ENCODE peak calls at places on chromosomes 6 and 20, in four cellular contexts. K is fibroblast of pulmonary artery, G is hepatocyte, C is IMR-90. H is an unnamed sample.

GRCh38 chr20:34615477-34615876 is 57.0 kb downstream of the MAP1LC3A start:
- DNase-seq in K (peak), G (no peak), C (peak), H (peak)

GRCh38 chr20:3661060-3661820 is 2.0 kb downstream of the GFRA4 start:
- DNase-seq in K (no peak), G (no peak), C (no peak), H (no peak)

GRCh38 chr6:33988121-33989015 is 157.5 kb downstream of the GRM4 start:
- DNase-seq in K (no peak), C (no peak), G (peak), H (no peak)

GRCh38 chr6:132937466-132937906 is 123.1 kb downstream of the RPS12 start:
- DNase-seq in K (peak), C (peak), G (peak), H (peak)

GRCh38 chr6:155530219-155530834 is 74.7 kb upstream of the NOX3 start:
- DNase-seq in K (peak), C (peak), G (peak), H (peak)

GRCh38 chr6:22079788-22080187 is 217.0 kb downstream of the PRL start:
- DNase-seq in K (peak), C (peak), G (no peak), H (peak)

GRCh38 chr6:20447581-20448132 is 46.0 kb downstream of the E2F3 start:
- DNase-seq in C (peak), G (no peak), K (peak), H (no peak)

GRCh38 chr6:148203970-148204369 is 138.7 kb upstream of the SASH1 start:
- DNase-seq in G (no peak), K (peak), C (peak), H (peak)

GRCh38 chr6:10276888-10277287 is 138.0 kb downstream of the TFAP2A start:
- DNase-seq in K (no peak), C (no peak), G (no peak), H (no peak)

GRCh38 chr6:39416026-39416425 is 93.5 kb upstream of the KCNK16 start:
- DNase-seq in G (no peak), C (no peak), K (no peak), H (no peak)

GRCh38 chr6:27241443-27241842 is 6.1 kb upstream of the PRSS16 start:
- DNase-seq in G (no peak), K (no peak), C (no peak), H (no peak)

GRCh38 chr20:23120936-23121765 is 35.0 kb upstream of the CD93 start:
- DNase-seq in G (no peak), C (no peak), K (no peak), H (no peak)

GRCh38 chr20:11850901-11851300 is 66.8 kb upstream of the BTBD3 start:
- DNase-seq in K (no peak), G (no peak), C (peak), H (peak)

GRCh38 chr6:36933102-36933501 is 21.4 kb upstream of the PI16 start:
- DNase-seq in G (no peak), C (peak), K (peak), H (no peak)

GRCh38 chr6:138115191-138115590 is 8.0 kb upstream of the PERP start:
- DNase-seq in G (no peak), K (no peak), C (no peak), H (no peak)

GRCh38 chr6:10429638-10430427 is 15.0 kb upstream of the TFAP2A start:
- DNase-seq in K (peak), C (peak), G (peak), H (no peak)

GRCh38 chr6:135030532-135031178 is 24.0 kb downstream of the HBS1L start:
- DNase-seq in K (peak), G (no peak), C (peak), H (no peak)

GRCh38 chr6:37369321-37370196 is 15.8 kb downstream of the RNF8 start:
- DNase-seq in G (no peak), K (peak), C (peak), H (peak)

GRCh38 chr6:391559-392440 is at the start of gene IRF4:
- DNase-seq in G (no peak), C (no peak), K (no peak), H (no peak)

GRCh38 chr6:78308025-78308424 is 559.3 kb upstream of the IRAK1BP1 start:
- DNase-seq in G (no peak), K (no peak), C (no peak), H (no peak)

GRCh38 chr6:129475477-129476247 is 234.3 kb downstream of the ARHGAP18 start:
- DNase-seq in G (no peak), C (peak), K (no peak), H (no peak)

GRCh38 chr20:2149507-2149906 is 47.9 kb downstream of the STK35 start:
- DNase-seq in C (peak), G (no peak), K (peak), H (no peak)

GRCh38 chr6:10719386-10720228 is 3.3 kb upstream of the TMEM14C start:
- DNase-seq in G (no peak), K (no peak), C (no peak), H (peak)

GRCh38 chr6:41177287-41177686 is 14.4 kb upstream of the TREM2 start:
- DNase-seq in K (no peak), G (no peak), C (no peak), H (no peak)

GRCh38 chr6:52415917-52416628 is 4.1 kb upstream of the EFHC1 start:
- DNase-seq in G (no peak), C (peak), K (peak), H (no peak)

GRCh38 chr6:128302942-128303341 is 217.5 kb downstream of the PTPRK start:
- DNase-seq in G (no peak), C (no peak), K (no peak), H (no peak)

GRCh38 chr6:31702819-31703716 is at the start of gene ABHD16A:
- DNase-seq in C (peak), G (peak), K (peak), H (peak)

GRCh38 chr6:43355862-43356590 is 13.4 kb downstream of the ZNF318 start:
- DNase-seq in K (peak), C (peak), G (peak), H (no peak)

GRCh38 chr6:120648713-120649112 is 685.6 kb downstream of the TBC1D32 start:
- DNase-seq in K (no peak), C (no peak), G (no peak), H (no peak)

GRCh38 chr20:47713163-47713562 is 72.1 kb downstream of the SULF2 start:
- DNase-seq in K (no peak), C (no peak), G (no peak), H (no peak)

GRCh38 chr6:122374307-122374706 is 25.1 kb upstream of the HSF2 start:
- DNase-seq in G (no peak), K (no peak), C (no peak), H (no peak)

GRCh38 chr6:122376246-122376645 is 23.2 kb upstream of the HSF2 start:
- DNase-seq in K (no peak), G (no peak), C (no peak), H (no peak)

DNA sequence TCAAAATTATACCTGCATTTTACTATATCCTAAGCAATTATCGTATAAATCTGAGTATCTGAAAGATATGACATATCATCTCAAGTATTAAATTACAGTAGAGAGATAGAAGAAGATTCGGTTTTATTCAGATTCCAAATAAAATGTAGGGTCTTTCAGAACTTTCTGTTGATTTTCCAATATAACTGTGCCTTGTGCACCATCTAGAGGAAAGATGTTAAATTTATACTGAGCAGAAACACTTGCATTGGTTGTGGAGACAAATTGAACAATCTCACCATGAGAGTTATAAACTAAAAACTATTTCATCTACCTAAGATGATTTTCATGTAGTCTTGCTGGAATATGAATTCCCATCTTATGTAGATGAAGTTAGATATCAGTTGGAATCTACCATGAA is 26.8 kb upstream of the HSF2 start:
- DNase-seq in C (peak), K (peak), G (no peak), H (peak)
- TF ChIP-seq CTCF in C (peak), K (peak), G (peak), H (peak)

GRCh38 chr20:19662638-19662995 is 95.4 kb upstream of the RIN2 start:
- DNase-seq in G (no peak), K (no peak), C (no peak), H (no peak)

GRCh38 chr20:19673575-19673974 is 84.5 kb upstream of the RIN2 start:
- DNase-seq in K (no peak), G (no peak), C (no peak), H (no peak)

GRCh38 chr20:19670829-19671228 is 87.2 kb upstream of the RIN2 start:
- DNase-seq in K (no peak), G (no peak), C (no peak), H (no peak)

GRCh38 chr20:19672498-19672897 is 85.6 kb upstream of the RIN2 start:
- DNase-seq in K (no peak), C (no peak), G (no peak), H (no peak)

DNA sequence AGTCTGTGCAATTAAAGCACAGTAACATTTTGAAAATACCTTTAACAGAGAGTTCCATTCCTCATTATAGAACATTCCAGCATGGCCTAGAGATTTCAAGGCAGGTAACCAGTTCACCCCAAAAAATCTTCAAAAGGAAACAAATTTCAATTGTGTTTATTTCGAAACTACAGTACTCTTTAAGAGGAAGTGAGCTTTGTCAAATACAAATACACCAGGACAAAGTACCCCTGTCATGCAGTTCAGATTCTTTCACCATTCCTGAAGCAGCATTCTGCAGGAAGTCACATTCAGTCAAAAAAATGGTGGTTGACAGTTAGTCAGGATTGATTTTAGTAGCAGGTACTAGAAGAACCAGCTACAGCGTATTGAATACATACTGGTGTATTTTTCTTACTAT is 89.7 kb upstream of the RIN2 start:
- DNase-seq in C (no peak), G (no peak), K (no peak), H (no peak)
- H3K4me3 ChIP-seq in C (no peak), G (no peak), K (no peak), H (no peak)

DNA sequence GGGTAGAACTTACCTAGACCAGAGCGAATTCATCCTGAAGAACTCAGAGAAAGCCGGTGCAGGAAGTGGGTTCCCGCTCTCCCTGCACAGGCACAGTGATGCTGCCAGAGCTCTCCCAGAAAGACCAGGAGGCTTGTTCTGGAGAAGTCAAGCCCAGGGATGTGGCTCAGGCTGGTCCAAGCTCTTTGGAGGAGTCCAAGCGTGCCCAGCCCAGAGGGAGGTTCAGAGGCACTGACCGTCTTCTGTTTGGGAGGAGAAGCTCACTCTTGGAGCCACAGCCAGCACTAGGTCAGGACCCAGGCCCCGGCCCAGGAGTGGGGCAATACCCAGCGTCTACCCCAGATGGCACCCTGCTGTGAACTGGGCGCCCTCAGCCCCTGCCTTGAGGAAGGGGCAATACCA is 1.5 kb upstream of the PMEPA1 start:
- DNase-seq in G (no peak), K (no peak), C (no peak), H (no peak)
- TF ChIP-seq CTCF in G (no peak), K (no peak), C (no peak), H (no peak)

GRCh38 chr6:168618546-168619315 is 177.7 kb downstream of the SMOC2 start:
- DNase-seq in C (no peak), G (no peak), K (no peak), H (no peak)
- H3K4me3 ChIP-seq in C (no peak), G (no peak), K (no peak), H (no peak)

H was measured in astrocyte of the spinal cord.